ENCODE peak calls at places on chromosome 1, in eight cellular contexts. K, P, B, E, Y, F, G and S are unnamed samples.
A peak's percentile ranks its signal among the peaks of the same experiment; 100 is the strongest.

GRCh38 chr1:25748531-25749205 is 51.3 kb upstream of the SELENON start:
- DNase-seq in K (no peak), P (peak; percentile 32), B (peak; percentile 71), E (no peak), Y (no peak), F (no peak), G (no peak), S (no peak)

GRCh38 chr1:77539510-77540142 is 142.8 kb downstream of the ZZZ3 start:
- DNase-seq in K (no peak), P (no peak), B (peak; percentile 81), E (no peak), Y (no peak), F (peak; percentile 97), G (peak; percentile 89), S (no peak)

GRCh38 chr1:189775343-189775742 is 702.3 kb downstream of the BRINP3 start:
- DNase-seq in K (no peak), P (no peak), B (peak; percentile 73), E (peak; percentile 5), Y (no peak), F (peak; percentile 1), G (peak; percentile 94), S (no peak)

GRCh38 chr1:14303011-14303410 is 295.5 kb upstream of the KAZN start:
- DNase-seq in K (no peak), P (no peak), B (no peak), E (no peak), Y (no peak), F (no peak), G (no peak), S (no peak)

GRCh38 chr1:195738971-195739650 is 869.1 kb downstream of the KCNT2 start:
- DNase-seq in K (no peak), P (no peak), B (peak; percentile 30), E (no peak), Y (no peak), F (no peak), G (peak; percentile 23), S (no peak)

GRCh38 chr1:17844146-17844826 is 89.2 kb downstream of the ACTL8 start:
- DNase-seq in K (no peak), P (no peak), B (no peak), E (no peak), Y (no peak), F (no peak), G (no peak), S (no peak)

GRCh38 chr1:226602186-226603029 is 53.8 kb downstream of the STUM start:
- DNase-seq in K (no peak), P (no peak), B (no peak), E (no peak), Y (peak; percentile 36), F (peak; percentile 88), G (peak; percentile 79), S (no peak)

GRCh38 chr1:61337981-61338848 is 255.9 kb downstream of the NFIA start:
- DNase-seq in K (no peak), P (peak; percentile 74), B (peak; percentile 98), E (no peak), Y (peak; percentile 63), F (peak; percentile 86), G (peak; percentile 93), S (no peak)

GRCh38 chr1:239387304-239388231 is 1.2 kb downstream of the CHRM3 start:
- DNase-seq in K (no peak), P (no peak), B (peak; percentile 44), E (no peak), Y (peak; percentile 29), F (no peak), G (no peak), S (no peak)

GRCh38 chr1:219518168-219518905 is 94.6 kb downstream of the ZC3H11B start:
- DNase-seq in K (no peak), P (no peak), B (peak; percentile 74), E (peak; percentile 64), Y (no peak), F (peak; percentile 83), G (peak; percentile 89), S (no peak)

GRCh38 chr1:31617917-31618746 is 643 bp downstream of the HCRTR1 start:
- DNase-seq in K (peak; percentile 7), P (peak; percentile 46), B (peak; percentile 83), E (no peak), Y (no peak), F (peak; percentile 20), G (peak; percentile 43), S (no peak)

GRCh38 chr1:119648620-119649004 is 546 bp upstream of the ZNF697 start:
- DNase-seq in K (no peak), P (no peak), B (no peak), E (no peak), Y (no peak), F (no peak), G (no peak), S (no peak)

GRCh38 chr1:33030575-33030974 is 6.1 kb downstream of the AK2 start:
- DNase-seq in K (no peak), P (no peak), B (no peak), E (no peak), Y (no peak), F (no peak), G (peak; percentile 93), S (no peak)

GRCh38 chr1:2541619-2542246 is 11.7 kb upstream of the HES5 start:
- DNase-seq in K (no peak), P (peak; percentile 80), B (no peak), E (no peak), Y (peak; percentile 94), F (no peak), G (peak; percentile 60), S (no peak)

GRCh38 chr1:22876359-22877111 is 96.1 kb downstream of the LACTBL1 start:
- DNase-seq in K (no peak), P (no peak), B (peak; percentile 85), E (no peak), Y (no peak), F (peak; percentile 77), G (peak; percentile 77), S (no peak)

GRCh38 chr1:206921772-206922265 is at the start of gene FCMR:
- DNase-seq in K (no peak), P (no peak), B (no peak), E (no peak), Y (no peak), F (no peak), G (peak; percentile 13), S (peak; percentile 32)

GRCh38 chr1:215863796-215864195 is 296.7 kb downstream of the KCTD3 start:
- DNase-seq in K (no peak), P (no peak), B (no peak), E (no peak), Y (no peak), F (no peak), G (no peak), S (no peak)

GRCh38 chr1:235295902-235296350 is 32.1 kb downstream of the ARID4B start:
- DNase-seq in K (no peak), P (no peak), B (peak; percentile 91), E (peak; percentile 64), Y (no peak), F (peak; percentile 47), G (peak; percentile 96), S (no peak)

GRCh38 chr1:53112271-53112774 is 30.1 kb downstream of the SLC1A7 start:
- DNase-seq in K (no peak), P (no peak), B (peak; percentile 76), E (no peak), Y (no peak), F (peak; percentile 39), G (peak; percentile 61), S (no peak)

GRCh38 chr1:54275349-54275748 is 75.4 kb downstream of the MRPL37 start:
- DNase-seq in K (no peak), P (no peak), B (peak; percentile 72), E (no peak), Y (peak; percentile 58), F (peak; percentile 73), G (no peak), S (no peak)

GRCh38 chr1:161885013-161885412 is 118.9 kb downstream of the ATF6 start:
- DNase-seq in K (no peak), P (no peak), B (peak; percentile 42), E (peak; percentile 26), Y (no peak), F (peak; percentile 28), G (peak; percentile 98), S (no peak)

GRCh38 chr1:229365574-229365973 is 22.7 kb upstream of the CCSAP start:
- DNase-seq in K (no peak), P (no peak), B (no peak), E (no peak), Y (no peak), F (no peak), G (no peak), S (no peak)

GRCh38 chr1:226737819-226738420 is 1.2 kb downstream of the ITPKB start:
- DNase-seq in K (no peak), P (peak; percentile 35), B (peak; percentile 71), E (no peak), Y (peak; percentile 65), F (peak; percentile 34), G (peak; percentile 32), S (peak; percentile 49)

GRCh38 chr1:70358921-70359564 is 4.5 kb upstream of the ANKRD13C start:
- DNase-seq in K (no peak), P (no peak), B (peak; percentile 54), E (peak; percentile 18), Y (no peak), F (no peak), G (peak; percentile 20), S (no peak)

GRCh38 chr1:91402023-91402422 is 2.6 kb downstream of the HFM1 start:
- DNase-seq in K (no peak), P (peak; percentile 45), B (peak; percentile 16), E (no peak), Y (no peak), F (peak; percentile 23), G (peak; percentile 50), S (no peak)

GRCh38 chr1:237863234-237863633 is 27.5 kb downstream of the ZP4 start:
- DNase-seq in K (no peak), P (no peak), B (no peak), E (no peak), Y (no peak), F (no peak), G (no peak), S (no peak)